ENCODE peak calls at places on chromosomes 2 and 18, in nine cellular contexts. One of them, this sample, is unnamed.

GRCh38 chr18:703660-704018 is 8.8 kb downstream of the ENOSF1 start:
- DNase-seq in PC-3: no peak
- DNase-seq in MM.1S: no peak
- DNase-seq in SK-N-SH: no peak
- DNase-seq in HCT116: no peak
- DNase-seq in neural progenitor cell: no peak
- DNase-seq in GM23248: no peak
- DNase-seq in hepatocyte: no peak
- DNase-seq in GM23338: no peak
- DNase-seq in this sample: no peak

GRCh38 chr18:26655614-26656400 is 107.5 kb upstream of the KCTD1 start:
- DNase-seq in PC-3: peak; percentile 59
- DNase-seq in MM.1S: peak; percentile 12
- DNase-seq in HCT116: no peak
- DNase-seq in SK-N-SH: peak; percentile 81
- DNase-seq in GM23338: peak; percentile 86
- DNase-seq in hepatocyte: peak; percentile 77
- DNase-seq in neural progenitor cell: peak; percentile 76
- DNase-seq in GM23248: peak; percentile 75
- DNase-seq in this sample: no peak

GRCh38 chr2:198695879-198696278 is 761.9 kb downstream of the SATB2 start:
- DNase-seq in GM23338: no peak
- DNase-seq in HCT116: no peak
- DNase-seq in SK-N-SH: no peak
- DNase-seq in GM23248: no peak
- DNase-seq in neural progenitor cell: no peak
- DNase-seq in PC-3: no peak
- DNase-seq in MM.1S: no peak
- DNase-seq in hepatocyte: no peak
- DNase-seq in this sample: no peak

GRCh38 chr2:225103737-225104141 is 61.5 kb upstream of the DOCK10 start:
- DNase-seq in SK-N-SH: no peak
- DNase-seq in GM23248: peak; percentile 76
- DNase-seq in HCT116: no peak
- DNase-seq in PC-3: peak; percentile 73
- DNase-seq in neural progenitor cell: no peak
- DNase-seq in hepatocyte: no peak
- DNase-seq in MM.1S: no peak
- DNase-seq in GM23338: no peak
- DNase-seq in this sample: no peak

GRCh38 chr2:191230174-191230573 is 15.0 kb upstream of the MYO1B start:
- DNase-seq in PC-3: peak; percentile 69
- DNase-seq in GM23248: peak; percentile 92
- DNase-seq in neural progenitor cell: no peak
- DNase-seq in hepatocyte: no peak
- DNase-seq in MM.1S: no peak
- DNase-seq in SK-N-SH: no peak
- DNase-seq in HCT116: no peak
- DNase-seq in GM23338: no peak
- DNase-seq in this sample: no peak

GRCh38 chr2:159801925-159802324 is 3.9 kb upstream of the CD302 start:
- DNase-seq in PC-3: no peak
- DNase-seq in GM23248: no peak
- DNase-seq in GM23338: no peak
- DNase-seq in neural progenitor cell: no peak
- DNase-seq in MM.1S: no peak
- DNase-seq in HCT116: no peak
- DNase-seq in hepatocyte: no peak
- DNase-seq in SK-N-SH: no peak
- DNase-seq in this sample: no peak

GRCh38 chr2:14826518-14826917 is 194.0 kb downstream of the LRATD1 start:
- DNase-seq in PC-3: peak; percentile 74
- DNase-seq in hepatocyte: no peak
- DNase-seq in GM23248: peak; percentile 46
- DNase-seq in neural progenitor cell: no peak
- DNase-seq in SK-N-SH: no peak
- DNase-seq in HCT116: no peak
- DNase-seq in GM23338: no peak
- DNase-seq in MM.1S: no peak
- DNase-seq in this sample: no peak

GRCh38 chr2:96788393-96789244 is 27.4 kb upstream of the CNNM3 start:
- DNase-seq in GM23338: no peak
- DNase-seq in hepatocyte: peak; percentile 47
- DNase-seq in MM.1S: no peak
- DNase-seq in PC-3: peak; percentile 55
- DNase-seq in GM23248: peak; percentile 37
- DNase-seq in neural progenitor cell: no peak
- DNase-seq in SK-N-SH: peak; percentile 80
- DNase-seq in HCT116: no peak
- DNase-seq in this sample: no peak

GRCh38 chr2:52659536-52659935 is 1108.1 kb upstream of the CHAC2 start:
- DNase-seq in PC-3: no peak
- DNase-seq in HCT116: no peak
- DNase-seq in GM23248: peak; percentile 0
- DNase-seq in GM23338: no peak
- DNase-seq in MM.1S: no peak
- DNase-seq in neural progenitor cell: no peak
- DNase-seq in hepatocyte: no peak
- DNase-seq in SK-N-SH: no peak
- DNase-seq in this sample: no peak

DNA sequence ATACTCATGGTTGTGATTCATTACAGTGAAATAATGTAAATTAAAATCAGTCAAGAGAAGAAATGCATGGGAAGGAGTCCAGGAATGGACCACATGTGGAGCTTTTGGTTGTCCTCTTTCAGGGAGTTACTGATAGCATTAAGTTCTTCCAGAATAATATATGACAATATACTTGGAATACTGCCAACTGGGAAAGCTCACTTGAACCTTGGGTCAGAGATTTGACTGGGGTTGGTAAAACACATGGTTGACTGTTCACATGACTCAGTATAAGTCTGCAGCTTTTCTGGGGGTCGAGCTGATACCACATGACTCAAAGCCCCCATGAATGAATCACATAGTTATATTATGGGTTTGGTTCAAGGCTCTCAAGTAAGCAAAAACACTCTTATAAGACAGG is 1109.0 kb upstream of the CHAC2 start:
- DNase-seq in GM23338: no peak
- DNase-seq in GM23248: peak; percentile 58
- DNase-seq in HCT116: peak; percentile 4
- DNase-seq in MM.1S: no peak
- DNase-seq in hepatocyte: peak; percentile 19
- DNase-seq in neural progenitor cell: no peak
- DNase-seq in PC-3: peak; percentile 10
- DNase-seq in SK-N-SH: no peak
- DNase-seq in this sample: no peak
- H3K4me3 ChIP-seq in GM23338: no peak overlapping the region
- H3K4me3 ChIP-seq in GM23248: no peak overlapping the region
- H3K4me3 ChIP-seq in HCT116: no peak overlapping the region
- H3K4me3 ChIP-seq in MM.1S: no peak overlapping the region
- H3K4me3 ChIP-seq in hepatocyte: no peak overlapping the region
- H3K4me3 ChIP-seq in neural progenitor cell: no peak overlapping the region
- H3K4me3 ChIP-seq in PC-3: no peak overlapping the region
- H3K4me3 ChIP-seq in SK-N-SH: no peak overlapping the region
- H3K4me3 ChIP-seq in this sample: no peak overlapping the region

GRCh38 chr2:69561041-69561550 is 82.4 kb downstream of the AAK1 start:
- DNase-seq in GM23338: no peak
- DNase-seq in MM.1S: no peak
- DNase-seq in PC-3: peak; percentile 29
- DNase-seq in neural progenitor cell: no peak
- DNase-seq in HCT116: no peak
- DNase-seq in GM23248: no peak
- DNase-seq in hepatocyte: no peak
- DNase-seq in SK-N-SH: no peak
- DNase-seq in this sample: no peak

GRCh38 chr2:69564604-69565003 is 78.9 kb downstream of the AAK1 start:
- DNase-seq in MM.1S: no peak
- DNase-seq in hepatocyte: no peak
- DNase-seq in PC-3: no peak
- DNase-seq in SK-N-SH: no peak
- DNase-seq in GM23338: no peak
- DNase-seq in HCT116: no peak
- DNase-seq in GM23248: no peak
- DNase-seq in neural progenitor cell: no peak
- DNase-seq in this sample: no peak

GRCh38 chr2:69556008-69556407 is 87.5 kb downstream of the AAK1 start:
- DNase-seq in SK-N-SH: no peak
- DNase-seq in MM.1S: no peak
- DNase-seq in HCT116: no peak
- DNase-seq in hepatocyte: no peak
- DNase-seq in GM23248: no peak
- DNase-seq in neural progenitor cell: no peak
- DNase-seq in GM23338: no peak
- DNase-seq in PC-3: no peak
- DNase-seq in this sample: no peak

GRCh38 chr2:69563021-69563420 is 80.5 kb downstream of the AAK1 start:
- DNase-seq in HCT116: no peak
- DNase-seq in PC-3: peak; percentile 51
- DNase-seq in SK-N-SH: no peak
- DNase-seq in GM23338: no peak
- DNase-seq in hepatocyte: no peak
- DNase-seq in neural progenitor cell: no peak
- DNase-seq in GM23248: peak; percentile 22
- DNase-seq in MM.1S: no peak
- DNase-seq in this sample: no peak

DNA sequence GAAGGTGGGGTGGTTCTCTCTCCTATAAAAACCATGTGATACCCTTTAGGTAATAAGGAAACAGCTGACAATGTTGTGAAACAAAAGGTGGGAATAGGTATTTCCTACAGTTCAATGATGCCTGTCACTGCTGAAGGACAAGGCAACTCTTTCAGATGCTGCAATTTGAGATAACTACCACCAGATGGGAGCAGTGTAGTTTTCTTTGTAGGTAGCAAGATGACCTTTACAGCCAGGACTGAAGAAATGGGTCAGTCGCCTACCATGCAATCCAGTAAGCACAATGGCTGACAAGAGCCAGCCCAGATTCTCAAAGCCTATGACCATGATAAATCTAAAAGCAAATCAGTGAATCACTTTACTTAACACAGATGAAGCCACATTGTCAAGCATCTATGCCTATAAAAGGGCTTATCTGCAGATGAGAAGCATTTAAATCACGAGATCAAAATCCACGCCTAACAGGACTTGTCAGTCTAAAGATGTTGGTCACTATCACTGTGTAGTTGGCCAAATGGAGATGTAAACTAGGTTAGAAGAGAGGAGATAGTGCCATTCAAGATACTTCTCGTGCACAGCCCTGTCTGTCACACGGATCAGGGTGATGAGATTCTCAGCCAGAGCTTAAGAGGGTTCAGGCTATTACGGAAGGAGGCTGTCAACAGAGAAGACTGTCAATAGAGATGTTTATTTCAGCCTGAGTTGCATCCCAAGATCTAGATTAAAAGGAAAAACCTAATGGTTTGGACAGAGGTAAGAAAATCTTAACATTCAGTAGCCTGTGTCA is 83.7 kb downstream of the AAK1 start:
- DNase-seq in hepatocyte: peak; percentile 72
- DNase-seq in neural progenitor cell: peak; percentile 81
- DNase-seq in GM23338: peak; percentile 94
- DNase-seq in PC-3: peak; percentile 80
- DNase-seq in MM.1S: peak; percentile 66
- DNase-seq in HCT116: peak; percentile 66
- DNase-seq in GM23248: peak; percentile 76
- DNase-seq in SK-N-SH: peak; percentile 44
- DNase-seq in this sample: peak; percentile 56
- TF ChIP-seq EZH2phosphoT487 in hepatocyte: no peak
- TF ChIP-seq EZH2phosphoT487 in neural progenitor cell: no peak
- TF ChIP-seq EZH2phosphoT487 in GM23338: no peak
- TF ChIP-seq EZH2phosphoT487 in PC-3: no peak
- TF ChIP-seq EZH2phosphoT487 in MM.1S: no peak
- TF ChIP-seq EZH2phosphoT487 in HCT116: no peak
- TF ChIP-seq EZH2phosphoT487 in GM23248: no peak
- TF ChIP-seq EZH2phosphoT487 in SK-N-SH: no peak
- TF ChIP-seq EZH2phosphoT487 in this sample: no peak

GRCh38 chr2:172454404-172455120 is 27.2 kb downstream of the ITGA6 start:
- DNase-seq in neural progenitor cell: no peak
- DNase-seq in MM.1S: no peak
- DNase-seq in hepatocyte: no peak
- DNase-seq in PC-3: no peak
- DNase-seq in HCT116: no peak
- DNase-seq in SK-N-SH: no peak
- DNase-seq in GM23248: no peak
- DNase-seq in GM23338: peak; percentile 64
- DNase-seq in this sample: no peak

GRCh38 chr2:172457606-172458005 is 30.2 kb downstream of the ITGA6 start:
- DNase-seq in GM23248: no peak
- DNase-seq in GM23338: no peak
- DNase-seq in SK-N-SH: no peak
- DNase-seq in neural progenitor cell: no peak
- DNase-seq in MM.1S: no peak
- DNase-seq in HCT116: no peak
- DNase-seq in PC-3: no peak
- DNase-seq in hepatocyte: no peak
- DNase-seq in this sample: no peak

GRCh38 chr2:172458561-172459124 is 31.3 kb downstream of the ITGA6 start:
- DNase-seq in GM23248: no peak
- DNase-seq in PC-3: no peak
- DNase-seq in MM.1S: no peak
- DNase-seq in neural progenitor cell: peak; percentile 29
- DNase-seq in hepatocyte: no peak
- DNase-seq in SK-N-SH: no peak
- DNase-seq in GM23338: no peak
- DNase-seq in HCT116: no peak
- DNase-seq in this sample: no peak

GRCh38 chr2:172455121-172455515 is 27.7 kb downstream of the ITGA6 start:
- DNase-seq in GM23248: no peak
- DNase-seq in hepatocyte: peak; percentile 36
- DNase-seq in GM23338: no peak
- DNase-seq in SK-N-SH: no peak
- DNase-seq in PC-3: peak; percentile 76
- DNase-seq in neural progenitor cell: no peak
- DNase-seq in MM.1S: no peak
- DNase-seq in HCT116: no peak
- DNase-seq in this sample: no peak

GRCh38 chr2:172456002-172456401 is 28.6 kb downstream of the ITGA6 start:
- DNase-seq in SK-N-SH: no peak
- DNase-seq in HCT116: no peak
- DNase-seq in GM23248: no peak
- DNase-seq in hepatocyte: peak; percentile 36
- DNase-seq in neural progenitor cell: no peak
- DNase-seq in MM.1S: peak; percentile 36
- DNase-seq in GM23338: peak; percentile 55
- DNase-seq in PC-3: peak; percentile 32
- DNase-seq in this sample: no peak
- H3K4me2 ChIP-seq in SK-N-SH: no peak overlapping the region
- H3K4me2 ChIP-seq in HCT116: peak overlapping the region; percentile 47
- H3K4me2 ChIP-seq in GM23248: no peak overlapping the region
- H3K4me2 ChIP-seq in hepatocyte: no peak overlapping the region
- H3K4me2 ChIP-seq in neural progenitor cell: no peak overlapping the region
- H3K4me2 ChIP-seq in MM.1S: peak overlapping the region; percentile 40
- H3K4me2 ChIP-seq in GM23338: peak overlapping the region; percentile 8
- H3K4me2 ChIP-seq in PC-3: no peak overlapping the region
- H3K4me2 ChIP-seq in this sample: no peak overlapping the region

DNA sequence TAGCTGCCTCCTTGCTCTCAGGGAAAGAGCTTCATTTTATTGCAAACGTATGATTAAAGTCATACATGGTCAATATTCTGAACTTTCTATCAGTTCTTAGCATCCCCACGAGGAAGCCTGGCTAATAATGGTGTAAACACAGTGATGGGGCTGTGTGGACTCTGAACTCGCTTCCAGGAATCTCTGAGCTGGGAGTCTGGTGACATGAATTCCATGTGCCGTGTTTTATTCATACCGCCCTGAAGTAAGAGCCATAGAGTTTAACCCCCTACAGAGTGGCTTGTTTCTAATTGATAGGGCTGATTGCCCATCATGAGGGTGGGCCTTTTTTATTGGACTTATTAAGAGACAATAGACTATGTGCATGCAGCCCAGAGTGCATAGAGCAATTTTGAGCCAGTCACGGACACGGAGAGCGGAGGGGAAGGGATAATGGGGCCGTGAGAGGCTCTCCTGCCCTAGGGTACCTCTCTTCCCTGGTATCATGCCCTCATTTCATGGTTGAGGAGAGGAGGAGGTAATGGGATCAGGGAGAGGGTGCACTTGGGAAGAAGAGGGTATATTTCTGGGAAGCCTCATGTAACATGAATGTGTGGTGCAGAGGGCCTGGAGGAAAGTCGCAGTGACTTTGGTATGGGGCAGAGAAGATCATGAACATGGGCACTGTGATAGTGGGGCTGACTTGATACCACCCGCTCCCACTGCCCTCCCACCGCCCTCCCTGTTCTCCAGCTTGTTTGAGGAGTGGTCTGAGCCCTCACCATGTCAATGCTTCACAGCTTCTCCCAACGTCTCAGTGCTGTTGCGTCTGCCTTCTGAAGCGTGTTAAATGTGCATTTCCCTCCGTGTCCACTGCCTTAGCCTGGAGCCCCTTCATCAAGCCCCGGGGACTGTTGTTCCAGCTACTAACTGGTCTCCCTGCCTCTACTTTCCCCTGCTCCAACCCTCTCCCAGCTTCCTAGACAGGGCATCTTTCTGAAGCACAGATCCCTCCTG is 73.2 kb downstream of the IL1R2 start:
- DNase-seq in neural progenitor cell: no peak
- DNase-seq in GM23338: no peak
- DNase-seq in MM.1S: no peak
- DNase-seq in HCT116: no peak
- DNase-seq in hepatocyte: peak; percentile 66
- DNase-seq in GM23248: peak; percentile 68
- DNase-seq in SK-N-SH: peak; percentile 42
- DNase-seq in PC-3: no peak
- DNase-seq in this sample: no peak
- H3K4me3 ChIP-seq in neural progenitor cell: no peak overlapping the region
- H3K4me3 ChIP-seq in GM23338: no peak overlapping the region
- H3K4me3 ChIP-seq in MM.1S: no peak overlapping the region
- H3K4me3 ChIP-seq in HCT116: no peak overlapping the region
- H3K4me3 ChIP-seq in hepatocyte: no peak overlapping the region
- H3K4me3 ChIP-seq in GM23248: peak overlapping the region; percentile 57
- H3K4me3 ChIP-seq in SK-N-SH: peak overlapping the region; percentile 15
- H3K4me3 ChIP-seq in PC-3: no peak overlapping the region
- H3K4me3 ChIP-seq in this sample: no peak overlapping the region